ENCODE peak calls at places on chromosomes 13 and 19, in five cellular contexts. One of them, this sample, is unnamed. For H3K4me1, the result is how much of the 10 kb centered on the place peaks cover.

GRCh38 chr19:1189419-1189818 is 15.4 kb upstream of the SBNO2 start:
- DNase-seq in suprapubic skin: no peak
- DNase-seq in sigmoid colon: no peak
- DNase-seq in ovary: no peak
- DNase-seq in breast epithelium: no peak
- DNase-seq in this sample: no peak

GRCh38 chr13:45258339-45258685 is 57.5 kb upstream of the KCTD4 start:
- DNase-seq in suprapubic skin: no peak
- DNase-seq in sigmoid colon: no peak
- DNase-seq in ovary: no peak
- DNase-seq in breast epithelium: no peak
- DNase-seq in this sample: no peak

GRCh38 chr19:7657047-7657779 is 11.6 kb upstream of the RETN start:
- DNase-seq in breast epithelium: no peak
- DNase-seq in ovary: no peak
- DNase-seq in suprapubic skin: no peak
- DNase-seq in sigmoid colon: no peak
- DNase-seq in this sample: peak

GRCh38 chr19:28521614-28522544 is 691.1 kb downstream of the UQCRFS1 start:
- DNase-seq in breast epithelium: no peak
- DNase-seq in sigmoid colon: no peak
- DNase-seq in ovary: no peak
- DNase-seq in suprapubic skin: no peak
- DNase-seq in this sample: no peak

GRCh38 chr13:70034280-70034679 is 73.3 kb upstream of the ATXN8OS start:
- DNase-seq in sigmoid colon: no peak
- DNase-seq in breast epithelium: no peak
- DNase-seq in suprapubic skin: no peak
- DNase-seq in ovary: no peak
- DNase-seq in this sample: no peak

GRCh38 chr13:100363351-100363750 is 225.2 kb downstream of the GGACT start:
- DNase-seq in breast epithelium: no peak
- DNase-seq in sigmoid colon: no peak
- DNase-seq in suprapubic skin: no peak
- DNase-seq in ovary: no peak
- DNase-seq in this sample: no peak

GRCh38 chr13:64688893-64689677 is 2541.1 kb downstream of the PCDH9 start:
- DNase-seq in ovary: no peak
- DNase-seq in sigmoid colon: no peak
- DNase-seq in suprapubic skin: no peak
- DNase-seq in breast epithelium: no peak
- DNase-seq in this sample: no peak

GRCh38 chr19:15468675-15469512 is 4.5 kb upstream of the RASAL3 start:
- DNase-seq in breast epithelium: no peak
- DNase-seq in sigmoid colon: peak
- DNase-seq in suprapubic skin: no peak
- DNase-seq in ovary: no peak
- DNase-seq in this sample: no peak

GRCh38 chr19:55418185-55418584 is 10.6 kb upstream of the UBE2S start:
- DNase-seq in sigmoid colon: no peak
- DNase-seq in suprapubic skin: no peak
- DNase-seq in ovary: no peak
- DNase-seq in breast epithelium: peak
- DNase-seq in this sample: peak

GRCh38 chr13:57631607-57632275 is at the start of gene PCDH17:
- DNase-seq in ovary: peak
- DNase-seq in sigmoid colon: no peak
- DNase-seq in breast epithelium: no peak
- DNase-seq in suprapubic skin: no peak
- DNase-seq in this sample: peak

GRCh38 chr19:23772668-23773063 is 14.0 kb upstream of the ZNF681 start:
- DNase-seq in breast epithelium: no peak
- DNase-seq in sigmoid colon: no peak
- DNase-seq in ovary: no peak
- DNase-seq in suprapubic skin: peak
- DNase-seq in this sample: no peak
- TF ChIP-seq POLR2A in breast epithelium: no peak
- TF ChIP-seq POLR2A in sigmoid colon: no peak
- TF ChIP-seq POLR2A in ovary: no peak
- TF ChIP-seq POLR2A in suprapubic skin: no peak
- TF ChIP-seq POLR2A in this sample: no peak

DNA sequence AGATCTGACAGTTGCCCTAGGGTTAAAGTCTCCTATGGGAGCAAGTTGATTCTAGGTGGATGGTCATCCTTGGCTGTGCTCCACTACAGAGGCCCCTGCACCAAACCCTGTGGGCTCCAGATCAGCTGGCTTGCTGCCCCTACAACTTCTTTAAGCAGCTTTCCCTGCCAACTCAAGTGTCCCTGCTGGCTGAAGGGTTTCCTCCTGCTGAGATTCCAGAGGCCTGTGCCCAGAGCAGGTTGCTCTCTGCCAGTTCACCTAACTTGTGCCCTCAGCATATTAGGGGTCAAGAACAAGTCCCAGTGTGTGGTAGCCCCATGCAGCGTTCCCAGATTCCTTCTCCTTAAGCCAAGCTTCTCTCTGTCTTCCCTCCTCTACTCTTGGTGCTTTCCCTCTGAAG is 85.6 kb downstream of the ZMYM2 start:
- DNase-seq in breast epithelium: no peak
- DNase-seq in suprapubic skin: no peak
- DNase-seq in ovary: no peak
- DNase-seq in sigmoid colon: no peak
- DNase-seq in this sample: no peak
- H3K4me1 ChIP-seq in breast epithelium: under half
- H3K4me1 ChIP-seq in suprapubic skin: under half
- H3K4me1 ChIP-seq in ovary: under half
- H3K4me1 ChIP-seq in sigmoid colon: under half
- H3K4me1 ChIP-seq in this sample: under half

DNA sequence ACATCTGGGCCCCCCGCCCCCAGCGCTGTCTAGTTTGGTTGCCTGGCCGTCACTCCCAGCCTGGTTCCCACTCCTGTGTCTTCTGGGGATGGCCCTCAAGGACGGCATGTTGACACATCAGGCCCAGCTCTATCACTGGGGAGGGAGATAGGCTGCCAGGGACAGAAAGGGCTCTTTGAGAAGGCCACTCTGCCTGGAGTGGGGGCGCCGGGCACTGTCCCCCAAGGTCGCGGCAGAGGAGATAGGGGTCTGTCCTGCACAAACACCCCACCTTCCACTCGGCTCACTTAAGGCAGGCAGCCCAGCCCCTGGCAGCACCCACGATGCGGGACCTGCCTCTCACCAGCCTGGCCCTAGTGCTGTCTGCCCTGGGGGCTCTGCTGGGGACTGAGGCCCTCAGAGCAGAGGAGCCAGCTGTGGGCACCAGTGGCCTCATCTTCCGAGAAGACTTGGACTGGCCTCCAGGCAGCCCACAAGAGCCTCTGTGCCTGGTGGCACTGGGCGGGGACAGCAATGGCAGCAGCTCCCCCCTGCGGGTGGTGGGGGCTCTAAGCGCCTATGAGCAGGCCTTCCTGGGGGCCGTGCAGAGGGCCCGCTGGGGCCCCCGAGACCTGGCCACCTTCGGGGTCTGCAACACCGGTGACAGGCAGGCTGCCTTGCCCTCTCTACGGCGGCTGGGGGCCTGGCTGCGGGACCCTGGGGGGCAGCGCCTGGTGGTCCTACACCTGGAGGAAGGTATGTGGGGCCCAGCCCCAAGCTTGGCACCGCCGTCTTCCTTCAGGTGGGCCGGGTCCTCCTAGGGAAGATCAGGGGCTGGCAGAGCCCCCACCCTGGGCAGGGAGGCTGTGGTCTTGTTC is at the start of gene AMH:
- DNase-seq in breast epithelium: no peak
- DNase-seq in suprapubic skin: no peak
- DNase-seq in sigmoid colon: no peak
- DNase-seq in ovary: no peak
- DNase-seq in this sample: no peak
- TF ChIP-seq POLR2A in breast epithelium: no peak
- TF ChIP-seq POLR2A in suprapubic skin: no peak
- TF ChIP-seq POLR2A in sigmoid colon: no peak
- TF ChIP-seq POLR2A in ovary: no peak
- TF ChIP-seq POLR2A in this sample: no peak

DNA sequence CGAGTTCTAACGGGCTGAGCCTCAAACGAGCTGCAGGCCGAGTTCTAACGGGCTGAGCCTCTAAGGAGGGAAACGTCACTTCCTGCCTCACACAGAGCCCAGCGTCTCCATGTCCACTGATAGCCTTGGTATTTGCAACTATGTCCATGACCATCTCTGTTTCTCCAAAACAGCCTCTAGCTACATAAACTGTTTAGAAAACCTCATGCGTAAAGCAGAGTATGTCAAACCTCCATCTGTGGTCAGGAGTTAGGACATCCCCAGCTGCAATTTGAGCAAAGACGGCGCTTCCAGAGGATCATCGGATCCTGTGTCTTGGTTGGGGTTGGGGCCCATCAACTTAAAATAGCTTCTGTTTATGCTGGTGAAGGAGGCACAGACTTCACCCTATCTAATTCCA is 20.8 kb downstream of the RASA3 start:
- DNase-seq in suprapubic skin: no peak
- DNase-seq in breast epithelium: no peak
- DNase-seq in sigmoid colon: peak
- DNase-seq in ovary: no peak
- DNase-seq in this sample: no peak
- H3K4me1 ChIP-seq in suprapubic skin: under half
- H3K4me1 ChIP-seq in breast epithelium: under half
- H3K4me1 ChIP-seq in sigmoid colon: under half
- H3K4me1 ChIP-seq in ovary: under half
- H3K4me1 ChIP-seq in this sample: under half

GRCh38 chr19:18416778-18417249 is 2.4 kb upstream of the SSBP4 start:
- DNase-seq in sigmoid colon: peak
- DNase-seq in ovary: peak
- DNase-seq in suprapubic skin: peak
- DNase-seq in breast epithelium: peak
- DNase-seq in this sample: peak

GRCh38 chr19:18414504-18415176 is 4.6 kb upstream of the SSBP4 start:
- DNase-seq in breast epithelium: no peak
- DNase-seq in suprapubic skin: no peak
- DNase-seq in ovary: peak
- DNase-seq in sigmoid colon: no peak
- DNase-seq in this sample: no peak

GRCh38 chr19:18408053-18408476 is 10.6 kb upstream of the LRRC25 start:
- DNase-seq in breast epithelium: no peak
- DNase-seq in suprapubic skin: no peak
- DNase-seq in sigmoid colon: no peak
- DNase-seq in ovary: no peak
- DNase-seq in this sample: peak

GRCh38 chr19:18415177-18415867 is 3.9 kb upstream of the SSBP4 start:
- DNase-seq in suprapubic skin: peak
- DNase-seq in sigmoid colon: peak
- DNase-seq in ovary: peak
- DNase-seq in breast epithelium: peak
- DNase-seq in this sample: no peak

DNA sequence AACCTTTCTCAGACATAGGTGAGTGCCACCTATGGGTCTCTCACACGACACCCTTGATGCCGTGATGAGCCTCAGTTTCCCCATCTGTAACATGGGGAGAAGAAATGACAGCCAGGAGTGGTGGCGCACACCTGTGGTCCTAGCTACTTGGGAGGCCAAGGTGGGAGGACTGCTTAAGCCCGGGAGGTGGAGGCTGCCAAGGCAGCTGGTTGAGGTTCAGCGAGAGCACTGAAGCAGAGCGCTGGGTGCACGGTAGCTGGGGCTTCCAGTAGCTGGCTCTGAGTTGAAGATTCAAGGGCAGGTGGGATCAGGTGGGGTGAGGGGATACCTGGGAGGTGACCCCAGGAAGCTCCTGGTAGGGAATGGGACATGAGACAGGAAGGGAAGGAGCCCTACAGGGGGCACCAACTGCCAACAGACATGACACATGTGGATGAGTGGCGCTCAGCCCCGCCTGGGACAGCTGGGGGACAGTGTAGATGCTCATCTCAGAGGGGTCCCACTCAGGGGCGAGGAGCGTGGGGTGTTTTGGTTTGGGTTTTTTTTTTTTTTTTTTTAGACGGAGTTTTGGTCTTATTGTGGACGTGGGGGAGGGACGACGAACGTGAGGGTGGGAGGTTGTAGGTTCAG is 6.5 kb upstream of the SSBP4 start:
- DNase-seq in suprapubic skin: peak
- DNase-seq in breast epithelium: no peak
- DNase-seq in ovary: peak
- DNase-seq in sigmoid colon: no peak
- DNase-seq in this sample: no peak
- TF ChIP-seq POLR2A in suprapubic skin: no peak
- TF ChIP-seq POLR2A in breast epithelium: no peak
- TF ChIP-seq POLR2A in ovary: no peak
- TF ChIP-seq POLR2A in sigmoid colon: no peak
- TF ChIP-seq POLR2A in this sample: no peak

GRCh38 chr19:10885241-10886169 is 14.2 kb downstream of the CARM1 start:
- DNase-seq in breast epithelium: no peak
- DNase-seq in sigmoid colon: no peak
- DNase-seq in suprapubic skin: no peak
- DNase-seq in ovary: no peak
- DNase-seq in this sample: no peak

GRCh38 chr19:10882108-10882457 is 10.7 kb downstream of the CARM1 start:
- DNase-seq in suprapubic skin: no peak
- DNase-seq in breast epithelium: no peak
- DNase-seq in ovary: no peak
- DNase-seq in sigmoid colon: no peak
- DNase-seq in this sample: no peak

GRCh38 chr19:10881403-10882107 is 10.2 kb downstream of the CARM1 start:
- DNase-seq in sigmoid colon: no peak
- DNase-seq in ovary: no peak
- DNase-seq in breast epithelium: no peak
- DNase-seq in suprapubic skin: no peak
- DNase-seq in this sample: no peak

GRCh38 chr19:10887616-10888367 is 16.4 kb downstream of the CARM1 start:
- DNase-seq in sigmoid colon: no peak
- DNase-seq in breast epithelium: no peak
- DNase-seq in ovary: no peak
- DNase-seq in suprapubic skin: no peak
- DNase-seq in this sample: no peak

GRCh38 chr19:10884273-10884672 is 12.9 kb downstream of the CARM1 start:
- DNase-seq in sigmoid colon: peak
- DNase-seq in ovary: no peak
- DNase-seq in suprapubic skin: no peak
- DNase-seq in breast epithelium: no peak
- DNase-seq in this sample: no peak
- H3K4me1 ChIP-seq in sigmoid colon: under half
- H3K4me1 ChIP-seq in ovary: under half
- H3K4me1 ChIP-seq in suprapubic skin: under half
- H3K4me1 ChIP-seq in breast epithelium: under half
- H3K4me1 ChIP-seq in this sample: under half

DNA sequence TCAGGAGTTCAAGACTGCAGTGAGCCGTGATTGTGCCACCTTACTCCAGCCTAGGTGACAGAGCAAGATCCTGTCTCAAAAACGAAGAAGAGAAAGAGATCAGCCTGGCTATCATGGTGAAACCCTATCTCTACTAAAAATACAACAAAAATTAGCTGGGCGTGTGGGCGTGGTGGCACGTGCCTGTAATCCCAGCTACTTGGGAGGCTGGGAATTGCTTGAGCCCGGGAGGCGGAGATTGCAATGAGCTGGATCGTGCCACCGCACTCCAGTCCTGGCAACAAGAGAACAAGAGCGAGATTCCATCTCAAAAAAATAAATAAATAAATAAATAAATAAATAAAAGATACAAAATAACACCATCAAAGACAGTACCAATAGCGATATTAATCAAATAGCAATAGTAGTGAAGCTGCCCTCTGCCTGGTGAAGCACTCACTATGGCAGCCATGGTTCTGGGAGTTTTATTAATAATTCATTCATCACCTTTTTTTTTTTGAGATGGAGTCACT is 53.9 kb downstream of the NFIC start:
- DNase-seq in suprapubic skin: no peak
- DNase-seq in ovary: no peak
- DNase-seq in sigmoid colon: no peak
- DNase-seq in breast epithelium: no peak
- DNase-seq in this sample: no peak
- TF ChIP-seq POLR2A in suprapubic skin: no peak
- TF ChIP-seq POLR2A in ovary: no peak
- TF ChIP-seq POLR2A in sigmoid colon: no peak
- TF ChIP-seq POLR2A in breast epithelium: no peak
- TF ChIP-seq POLR2A in this sample: no peak

This sample was measured in body of pancreas.